ENCODE peak calls at places on chromosome 15, in six cellular contexts. E is CD8-positive, alpha-beta memory T cell; J is left ventricle myocardium inferior; S is kidney; U is hepatocyte; T is GM12865. C is an unnamed sample.
A peak's percentile ranks its signal among the peaks of the same experiment; 100 is the strongest.

GRCh38 chr15:81469154-81469553 is 95.1 kb upstream of the TMC3 start:
- DNase-seq in J (no peak), T (no peak), E (no peak), U (no peak), S (no peak), C (no peak)

GRCh38 chr15:60052796-60053195 is 48.7 kb downstream of the FOXB1 start:
- DNase-seq in J (no peak), U (no peak), S (no peak), T (no peak), E (no peak), C (no peak)

GRCh38 chr15:78684645-78685044 is 43.6 kb upstream of the CHRNB4 start:
- DNase-seq in E (no peak), J (no peak), T (no peak), S (no peak), U (no peak), C (no peak)

GRCh38 chr15:43346305-43346704 is 15.9 kb upstream of the LCMT2 start:
- DNase-seq in U (no peak), E (no peak), S (no peak), T (no peak), J (no peak), C (no peak)

GRCh38 chr15:80856400-80856799 is 77.2 kb downstream of the CEMIP start:
- DNase-seq in S (no peak), T (no peak), U (no peak), J (no peak), E (no peak), C (no peak)

GRCh38 chr15:77584201-77584600 is 48.5 kb downstream of the LINGO1 start:
- DNase-seq in J (no peak), U (peak; percentile 51), T (no peak), E (no peak), S (peak; percentile 22), C (no peak)

GRCh38 chr15:52295421-52295991 is at the start of gene MYO5C:
- DNase-seq in S (peak; percentile 95), U (peak; percentile 85), T (no peak), E (no peak), J (peak; percentile 80), C (peak; percentile 78)

GRCh38 chr15:71632571-71633195 is 177.7 kb upstream of the NR2E3 start:
- DNase-seq in T (no peak), J (no peak), U (no peak), S (no peak), E (no peak), C (no peak)

GRCh38 chr15:71680079-71680461 is 130.3 kb upstream of the NR2E3 start:
- DNase-seq in U (no peak), E (no peak), T (no peak), J (no peak), S (no peak), C (no peak)

GRCh38 chr15:49082960-49083359 is 36.7 kb upstream of the SECISBP2L start:
- DNase-seq in U (no peak), S (no peak), T (no peak), E (no peak), J (no peak), C (no peak)

GRCh38 chr15:64842986-64843561 is 1.4 kb downstream of the PLEKHO2 start:
- DNase-seq in U (no peak), E (no peak), T (peak; percentile 44), J (peak; percentile 69), S (no peak), C (peak; percentile 61)

GRCh38 chr15:41921167-41921566 is 27.3 kb upstream of the SPTBN5 start:
- DNase-seq in T (no peak), J (no peak), E (no peak), S (no peak), U (no peak), C (no peak)

GRCh38 chr15:80876034-80876433 is 96.9 kb downstream of the CEMIP start:
- DNase-seq in J (peak; percentile 40), U (no peak), T (no peak), S (no peak), E (no peak), C (peak; percentile 29)

GRCh38 chr15:99614749-99615288 is 49.0 kb downstream of the MEF2A start:
- DNase-seq in J (no peak), S (no peak), E (no peak), T (peak; percentile 25), U (no peak), C (no peak)

GRCh38 chr15:77844798-77845446 is 212.2 kb upstream of the LINGO1 start:
- DNase-seq in U (no peak), T (no peak), S (no peak), E (no peak), J (no peak), C (no peak)

GRCh38 chr15:88625943-88626741 is 5.0 kb downstream of the AEN start:
- DNase-seq in T (no peak), J (no peak), U (no peak), E (no peak), S (no peak), C (no peak)

GRCh38 chr15:88104357-88104756 is 152.2 kb downstream of the NTRK3 start:
- DNase-seq in S (no peak), E (no peak), J (no peak), U (no peak), T (no peak), C (no peak)

GRCh38 chr15:51307811-51308210 is 30.6 kb downstream of the CYP19A1 start:
- DNase-seq in S (no peak), T (no peak), E (no peak), U (no peak), J (no peak), C (no peak)

GRCh38 chr15:28114721-28115622 is 15.9 kb upstream of the OCA2 start:
- DNase-seq in U (no peak), T (no peak), E (no peak), S (no peak), J (no peak), C (no peak)

GRCh38 chr15:72358532-72359180 is 17.2 kb downstream of the HEXA start:
- DNase-seq in U (no peak), S (peak; percentile 87), E (no peak), T (peak; percentile 75), J (peak; percentile 46), C (peak; percentile 55)

GRCh38 chr15:41790169-41790568 is 15.9 kb downstream of the MAPKBP1 start:
- DNase-seq in T (no peak), J (no peak), S (no peak), U (no peak), E (no peak), C (no peak)

GRCh38 chr15:82047493-82048446 is 2.0 kb upstream of the MEX3B start:
- DNase-seq in S (no peak), U (peak; percentile 56), J (no peak), T (no peak), E (no peak), C (peak; percentile 15)

GRCh38 chr15:43133429-43134156 is at the start of gene TMEM62:
- DNase-seq in J (peak; percentile 85), U (peak; percentile 82), E (peak; percentile 59), T (peak; percentile 94), S (peak; percentile 94), C (peak; percentile 82)

GRCh38 chr15:27545494-27546255 is 553.4 kb downstream of the OCA2 start:
- DNase-seq in T (no peak), U (no peak), E (no peak), S (no peak), J (no peak), C (no peak)

DNA sequence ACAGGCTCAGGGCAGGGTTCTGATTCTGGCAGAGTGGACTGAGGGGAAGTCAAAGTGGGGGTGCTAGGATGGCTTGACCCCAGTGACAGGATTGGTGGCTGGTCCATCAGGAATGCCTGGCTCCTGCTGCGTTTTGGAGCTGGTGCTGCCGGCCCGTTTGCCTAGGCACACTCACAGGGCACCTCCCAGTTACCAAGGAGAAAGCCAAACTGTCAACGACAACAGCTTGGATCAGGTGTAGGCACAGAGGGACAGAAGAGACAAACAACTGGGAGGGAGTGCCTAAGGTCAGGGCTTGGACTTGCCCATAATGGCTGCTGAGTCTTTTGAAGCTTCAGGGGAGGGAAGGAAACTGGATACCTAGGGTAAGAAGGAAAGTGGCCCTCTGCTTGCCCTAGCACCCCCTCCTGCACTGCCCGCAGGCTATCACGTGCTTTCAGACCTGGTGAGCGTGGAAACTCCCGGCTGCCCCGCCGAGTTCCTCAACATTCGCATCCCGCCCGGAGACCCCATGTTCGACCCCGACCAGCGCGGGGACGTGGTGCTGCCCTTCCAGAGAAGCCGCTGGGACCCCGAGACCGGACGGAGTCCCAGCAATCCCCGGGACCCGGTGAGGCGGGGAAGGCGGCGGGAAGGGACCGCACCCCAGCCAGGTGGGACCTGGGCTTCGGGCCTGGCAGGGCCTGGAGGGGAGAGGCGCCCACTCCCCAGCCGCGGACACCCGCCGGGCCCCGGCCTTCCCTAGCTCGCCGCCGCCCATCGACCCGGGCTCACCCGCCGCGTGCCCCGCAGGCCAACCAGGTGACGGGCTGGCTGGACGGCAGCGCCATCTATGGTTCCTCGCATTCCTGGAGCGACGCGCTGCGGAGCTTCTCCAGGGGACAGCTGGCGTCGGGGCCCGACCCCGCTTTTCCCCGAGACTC is 5.1 kb downstream of the DUOX1 start:
- DNase-seq in U (peak; percentile 58), E (no peak), T (no peak), J (no peak), S (no peak), C (no peak)
- H3K4me3 ChIP-seq in U (no peak overlapping the region), E (no peak overlapping the region), T (no peak overlapping the region), J (peak overlapping the region; percentile 51), S (no peak overlapping the region), C (no peak overlapping the region)

DNA sequence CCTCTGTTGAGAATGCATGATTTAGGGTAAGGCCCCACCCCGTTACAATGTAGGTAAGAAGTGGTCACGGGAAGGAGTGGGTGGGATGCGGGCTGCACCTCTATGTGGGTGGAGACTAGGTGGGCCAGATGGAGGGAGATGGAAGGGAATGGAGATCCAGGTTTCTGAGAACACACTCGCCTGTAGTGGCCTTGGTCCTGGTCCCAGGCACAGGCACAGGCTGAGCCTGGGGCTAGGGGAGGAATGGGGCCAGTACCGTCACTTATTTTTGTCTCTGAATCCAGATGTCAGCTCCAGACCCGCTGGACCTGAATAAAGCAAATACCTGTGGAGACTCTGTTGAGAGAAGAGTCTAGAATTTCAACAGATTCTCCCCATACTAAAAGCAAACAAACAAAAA is 31.5 kb downstream of the GOLGA6A start:
- DNase-seq in E (no peak), S (peak; percentile 58), T (no peak), U (no peak), J (no peak), C (no peak)
- H3K4me3 ChIP-seq in E (no peak overlapping the region), S (no peak overlapping the region), T (no peak overlapping the region), U (no peak overlapping the region), J (peak overlapping the region; percentile 1), C (no peak overlapping the region)

DNA sequence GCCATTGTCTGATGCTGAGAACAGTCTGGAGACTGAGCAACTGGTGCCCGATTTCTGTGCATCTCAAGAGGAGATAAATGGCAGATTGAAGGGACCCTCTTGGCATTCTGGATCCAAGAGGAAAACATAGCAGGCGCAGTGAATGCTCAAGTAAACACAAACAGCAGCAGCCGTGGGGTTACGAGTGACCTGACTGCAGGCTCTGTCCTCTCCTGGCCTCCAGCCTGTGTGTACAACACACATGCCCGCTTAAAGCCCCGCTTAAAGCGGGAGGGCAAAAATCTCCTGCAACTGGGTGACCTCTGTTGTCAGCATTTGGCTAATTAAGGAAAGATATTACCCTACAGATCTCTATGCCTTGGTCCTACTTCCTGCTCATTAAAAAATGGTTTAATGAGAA is 120.5 kb downstream of the GREM1 start:
- DNase-seq in J (no peak), U (no peak), S (no peak), E (no peak), T (no peak), C (no peak)
- H3K4me3 ChIP-seq in J (no peak overlapping the region), U (no peak overlapping the region), S (no peak overlapping the region), E (no peak overlapping the region), T (no peak overlapping the region), C (no peak overlapping the region)

DNA sequence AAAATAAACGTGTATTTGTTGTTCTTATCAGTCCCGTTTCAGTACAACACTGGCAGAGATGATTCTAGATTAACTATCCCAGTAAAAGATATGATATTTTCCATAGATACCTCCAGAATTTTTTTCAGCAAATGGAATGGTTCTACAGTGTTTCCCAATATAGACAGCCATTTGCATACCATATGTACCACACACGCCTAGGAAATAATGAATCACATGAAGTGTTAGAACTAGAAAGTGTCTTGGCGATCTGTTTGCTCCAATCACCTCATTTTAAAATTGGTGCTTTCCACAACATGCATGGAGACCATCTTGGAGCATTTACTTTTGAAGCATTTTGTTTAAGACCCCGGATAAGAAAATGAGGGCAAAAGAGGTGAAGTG is 2.0 kb downstream of the C2CD4A start:
- DNase-seq in T (no peak), J (no peak), S (no peak), E (peak; percentile 3), U (no peak), C (no peak)
- H3K4me3 ChIP-seq in T (peak overlapping the region; percentile 51), J (peak overlapping the region; percentile 71), S (no peak overlapping the region), E (no peak overlapping the region), U (peak overlapping the region; percentile 40), C (peak overlapping the region; percentile 57)